ENCODE peak calls at places on chromosomes 13 and 19, in five cellular contexts. A is tibial artery, Q is K562, W is cardiac fibroblast, U is endodermal cell. T is an unnamed sample.

GRCh38 chr13:30739646-30740642 is 4.6 kb downstream of the ALOX5AP start:
- DNase-seq in A (no peak), Q (no peak), W (peak; percentile 76), U (peak; percentile 73), T (peak; percentile 17)

GRCh38 chr13:46382224-46382623 is 4.8 kb downstream of the RUBCNL start:
- DNase-seq in A (no peak), Q (no peak), W (no peak), U (no peak), T (no peak)

GRCh38 chr13:46165485-46166220 is 16.3 kb downstream of the LCP1 start:
- DNase-seq in A (no peak), Q (no peak), W (no peak), U (no peak), T (no peak)

GRCh38 chr19:56120371-56121179 is 520 bp downstream of the ZNF787 start:
- DNase-seq in A (peak; percentile 83), Q (peak; percentile 92), W (peak; percentile 83), U (peak; percentile 85), T (peak; percentile 85)

GRCh38 chr13:23634897-23635296 is 64.7 kb downstream of the TNFRSF19 start:
- DNase-seq in A (no peak), Q (no peak), W (no peak), U (peak; percentile 58), T (no peak)

GRCh38 chr13:60788156-60788829 is 391.3 kb downstream of the TDRD3 start:
- DNase-seq in A (no peak), Q (no peak), W (peak; percentile 13), U (no peak), T (no peak)

GRCh38 chr13:55160911-55161310 is 1979.8 kb upstream of the PRR20A start:
- DNase-seq in A (no peak), Q (no peak), W (no peak), U (no peak), T (no peak)

GRCh38 chr13:39385154-39385553 is 217.8 kb downstream of the LHFPL6 start:
- DNase-seq in A (no peak), Q (no peak), W (no peak), U (no peak), T (no peak)

GRCh38 chr19:29614046-29614445 is 8.0 kb downstream of the POP4 start:
- DNase-seq in A (no peak), Q (no peak), W (no peak), U (no peak), T (no peak)

GRCh38 chr19:17576758-17577532 is 21.5 kb downstream of the COLGALT1 start:
- DNase-seq in A (no peak), Q (peak; percentile 97), W (peak; percentile 55), U (peak; percentile 100), T (peak; percentile 65)

GRCh38 chr13:79404361-79404760 is 1.7 kb downstream of the RBM26 start:
- DNase-seq in A (no peak), Q (no peak), W (no peak), U (no peak), T (no peak)

GRCh38 chr19:48249502-48250014 is 6.2 kb downstream of the CARD8 start:
- DNase-seq in A (peak; percentile 73), Q (no peak), W (peak; percentile 44), U (no peak), T (no peak)

GRCh38 chr19:56097306-56097705 is 23.8 kb downstream of the ZNF787 start:
- DNase-seq in A (no peak), Q (no peak), W (no peak), U (no peak), T (no peak)

GRCh38 chr13:95608640-95609280 is 35.7 kb downstream of the DZIP1 start:
- DNase-seq in A (no peak), Q (no peak), W (no peak), U (no peak), T (no peak)

GRCh38 chr13:76764916-76765315 is 121.3 kb downstream of the KCTD12 start:
- DNase-seq in A (no peak), Q (no peak), W (no peak), U (no peak), T (no peak)

GRCh38 chr19:15072930-15073647 is 8.9 kb upstream of the OR1I1 start:
- DNase-seq in A (no peak), Q (no peak), W (no peak), U (peak; percentile 62), T (no peak)

GRCh38 chr19:53355739-53356138 is 9.8 kb upstream of the ZNF525 start:
- DNase-seq in A (no peak), Q (no peak), W (no peak), U (no peak), T (no peak)

GRCh38 chr19:3097442-3097871 is 3.3 kb downstream of the GNA11 start:
- DNase-seq in A (no peak), Q (no peak), W (no peak), U (no peak), T (no peak)
- H3K4me3 ChIP-seq in A (peak overlapping the region; percentile 91), Q (no peak overlapping the region), W (peak overlapping the region; percentile 98), U (no peak overlapping the region), T (no peak overlapping the region)

DNA sequence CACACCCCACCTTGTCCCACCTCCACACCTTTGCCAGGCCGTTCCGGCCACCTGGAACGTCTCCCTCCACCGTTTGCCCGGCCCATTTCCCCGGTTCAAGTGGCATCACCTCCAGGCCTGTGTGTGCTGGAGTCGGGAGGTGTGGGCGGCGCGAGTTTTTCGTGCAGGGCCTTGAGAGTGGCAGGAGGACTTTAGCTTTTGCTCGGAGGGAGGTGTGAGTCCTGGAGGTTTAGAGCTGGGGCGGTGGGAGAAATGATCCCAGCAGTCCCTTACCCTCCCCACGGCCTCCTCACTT is 4.3 kb upstream of the PALM start:
- DNase-seq in A (no peak), Q (no peak), W (no peak), U (no peak), T (no peak)
- H3K4me3 ChIP-seq in A (no peak overlapping the region), Q (peak overlapping the region; percentile 11), W (no peak overlapping the region), U (no peak overlapping the region), T (no peak overlapping the region)

GRCh38 chr19:1079566-1080111 is 12.7 kb downstream of the ARHGAP45 start:
- DNase-seq in A (no peak), Q (no peak), W (no peak), U (no peak), T (no peak)

GRCh38 chr19:1082928-1083816 is 12.0 kb downstream of the POLR2E start:
- DNase-seq in A (no peak), Q (no peak), W (no peak), U (no peak), T (no peak)

GRCh38 chr19:1082165-1082927 is 12.8 kb downstream of the POLR2E start:
- DNase-seq in A (no peak), Q (peak; percentile 95), W (peak; percentile 52), U (peak; percentile 100), T (peak; percentile 58)

GRCh38 chr19:1080360-1081161 is 13.6 kb downstream of the ARHGAP45 start:
- DNase-seq in A (no peak), Q (no peak), W (no peak), U (no peak), T (no peak)

DNA sequence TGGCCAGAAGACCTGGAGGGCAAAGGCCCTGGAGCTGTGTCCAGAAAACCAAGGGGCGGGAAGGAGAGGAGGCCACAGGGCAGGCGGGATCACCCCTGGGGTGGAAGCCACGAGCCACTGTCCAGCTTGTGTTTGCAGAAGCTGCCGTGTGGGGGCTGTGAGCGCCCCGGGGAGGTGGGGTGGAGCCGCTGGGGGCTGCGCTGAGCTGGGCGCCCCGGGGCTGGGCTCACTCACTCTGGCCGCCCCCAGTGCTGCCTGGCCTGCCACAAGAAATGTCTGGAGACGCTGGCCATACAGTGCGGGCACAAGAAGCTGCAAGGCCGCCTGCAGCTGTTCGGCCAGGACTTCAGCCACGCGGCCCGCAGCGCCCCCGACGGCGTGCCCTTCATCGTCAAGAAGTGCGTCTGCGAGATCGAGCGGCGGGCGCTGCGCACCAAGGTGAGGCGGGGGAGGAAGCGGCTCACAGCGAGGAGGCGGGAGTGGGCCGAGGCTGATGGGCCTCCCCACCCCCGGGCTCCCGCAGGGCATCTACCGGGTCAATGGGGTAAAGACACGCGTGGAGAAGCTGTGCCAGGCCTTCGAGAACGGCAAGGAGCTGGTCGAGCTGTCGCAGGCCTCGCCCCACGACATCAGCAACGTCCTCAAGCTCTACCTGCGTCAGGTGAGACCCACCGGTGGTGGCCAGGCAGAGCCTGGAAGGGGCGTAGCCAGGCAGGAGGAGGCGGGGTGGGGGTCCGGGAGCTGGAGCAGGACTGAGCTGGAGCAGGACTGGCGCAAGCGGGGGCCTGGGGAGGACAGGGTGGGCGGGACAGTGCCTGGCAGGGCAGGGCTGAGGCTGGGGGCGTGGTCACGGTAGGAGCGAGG is 13.6 kb downstream of the POLR2E start:
- DNase-seq in A (no peak), Q (no peak), W (no peak), U (no peak), T (no peak)
- H3K4me3 ChIP-seq in A (no peak overlapping the region), Q (no peak overlapping the region), W (no peak overlapping the region), U (no peak overlapping the region), T (no peak overlapping the region)

GRCh38 chr13:75175575-75175974 is 306.4 kb downstream of the TBC1D4 start:
- DNase-seq in A (no peak), Q (no peak), W (no peak), U (no peak), T (no peak)

GRCh38 chr13:75170321-75170720 is 311.6 kb downstream of the TBC1D4 start:
- DNase-seq in A (no peak), Q (no peak), W (no peak), U (no peak), T (no peak)

GRCh38 chr13:75178436-75178835 is 303.5 kb downstream of the TBC1D4 start:
- DNase-seq in A (no peak), Q (no peak), W (no peak), U (no peak), T (no peak)

GRCh38 chr13:75173457-75174356 is 308.3 kb downstream of the TBC1D4 start:
- DNase-seq in A (no peak), Q (no peak), W (no peak), U (peak; percentile 50), T (peak; percentile 8)
- H3K4me3 ChIP-seq in A (no peak overlapping the region), Q (no peak overlapping the region), W (no peak overlapping the region), U (no peak overlapping the region), T (no peak overlapping the region)

GRCh38 chr13:110722971-110723370 is 9.5 kb downstream of the ING1 start:
- DNase-seq in A (no peak), Q (no peak), W (no peak), U (no peak), T (no peak)

GRCh38 chr13:110723598-110723997 is 10.1 kb downstream of the ING1 start:
- DNase-seq in A (no peak), Q (no peak), W (no peak), U (no peak), T (no peak)

GRCh38 chr13:110731072-110731471 is 17.6 kb downstream of the ING1 start:
- DNase-seq in A (no peak), Q (no peak), W (no peak), U (no peak), T (no peak)

GRCh38 chr13:110726726-110727125 is 13.2 kb downstream of the ING1 start:
- DNase-seq in A (no peak), Q (no peak), W (no peak), U (no peak), T (no peak)
- H3K4me3 ChIP-seq in A (no peak overlapping the region), Q (no peak overlapping the region), W (no peak overlapping the region), U (no peak overlapping the region), T (no peak overlapping the region)